ENCODE peak calls at places on chromosomes 12 and 14, in six cellular contexts. One of them, this sample, is unnamed.

GRCh38 chr14:80658155-80658554 is 283.4 kb downstream of the CEP128 start:
- DNase-seq in left cardiac atrium: no peak
- DNase-seq in NCI-H1092: no peak
- DNase-seq in stromal cell of bone marrow: no peak
- DNase-seq in stimulated activated CD8-positive, alpha-beta memory T cell treated with anti-CD3 and anti-CD28 coated beads, Interleukin-15, amount 100 ng/mL, for 4 hours: no peak
- DNase-seq in heart left ventricle: no peak
- DNase-seq in this sample: no peak

GRCh38 chr14:23294734-23295561 is 7.7 kb downstream of the PPP1R3E start:
- DNase-seq in left cardiac atrium: peak
- DNase-seq in NCI-H1092: peak
- DNase-seq in stromal cell of bone marrow: peak
- DNase-seq in stimulated activated CD8-positive, alpha-beta memory T cell treated with anti-CD3 and anti-CD28 coated beads, Interleukin-15, amount 100 ng/mL, for 4 hours: no peak
- DNase-seq in heart left ventricle: peak
- DNase-seq in this sample: no peak

GRCh38 chr12:12333407-12333831 is 16.6 kb downstream of the MANSC1 start:
- DNase-seq in left cardiac atrium: no peak
- DNase-seq in NCI-H1092: peak
- DNase-seq in stromal cell of bone marrow: no peak
- DNase-seq in stimulated activated CD8-positive, alpha-beta memory T cell treated with anti-CD3 and anti-CD28 coated beads, Interleukin-15, amount 100 ng/mL, for 4 hours: no peak
- DNase-seq in heart left ventricle: no peak
- DNase-seq in this sample: no peak

GRCh38 chr12:116222358-116222757 is 55.1 kb downstream of the MED13L start:
- DNase-seq in left cardiac atrium: peak
- DNase-seq in NCI-H1092: peak
- DNase-seq in stromal cell of bone marrow: peak
- DNase-seq in stimulated activated CD8-positive, alpha-beta memory T cell treated with anti-CD3 and anti-CD28 coated beads, Interleukin-15, amount 100 ng/mL, for 4 hours: peak
- DNase-seq in heart left ventricle: peak
- DNase-seq in this sample: peak

GRCh38 chr14:64208261-64208660 is 85.9 kb downstream of the ESR2 start:
- DNase-seq in left cardiac atrium: no peak
- DNase-seq in NCI-H1092: no peak
- DNase-seq in stromal cell of bone marrow: no peak
- DNase-seq in stimulated activated CD8-positive, alpha-beta memory T cell treated with anti-CD3 and anti-CD28 coated beads, Interleukin-15, amount 100 ng/mL, for 4 hours: no peak
- DNase-seq in heart left ventricle: no peak
- DNase-seq in this sample: no peak

GRCh38 chr14:62015945-62016344 is 253.7 kb downstream of the SNAPC1 start:
- DNase-seq in left cardiac atrium: no peak
- DNase-seq in NCI-H1092: peak
- DNase-seq in stromal cell of bone marrow: no peak
- DNase-seq in stimulated activated CD8-positive, alpha-beta memory T cell treated with anti-CD3 and anti-CD28 coated beads, Interleukin-15, amount 100 ng/mL, for 4 hours: no peak
- DNase-seq in heart left ventricle: no peak
- DNase-seq in this sample: no peak

GRCh38 chr14:76812093-76812421 is 625 bp downstream of the ANGEL1 start:
- DNase-seq in left cardiac atrium: no peak
- DNase-seq in NCI-H1092: no peak
- DNase-seq in stromal cell of bone marrow: no peak
- DNase-seq in stimulated activated CD8-positive, alpha-beta memory T cell treated with anti-CD3 and anti-CD28 coated beads, Interleukin-15, amount 100 ng/mL, for 4 hours: no peak
- DNase-seq in heart left ventricle: no peak
- DNase-seq in this sample: no peak

GRCh38 chr14:103517626-103518415 is 4.8 kb downstream of the CKB start:
- DNase-seq in left cardiac atrium: peak
- DNase-seq in NCI-H1092: no peak
- DNase-seq in stromal cell of bone marrow: no peak
- DNase-seq in stimulated activated CD8-positive, alpha-beta memory T cell treated with anti-CD3 and anti-CD28 coated beads, Interleukin-15, amount 100 ng/mL, for 4 hours: no peak
- DNase-seq in heart left ventricle: peak
- DNase-seq in this sample: no peak

GRCh38 chr12:68350753-68351152 is 18.6 kb upstream of the MDM1 start:
- DNase-seq in left cardiac atrium: no peak
- DNase-seq in NCI-H1092: no peak
- DNase-seq in stromal cell of bone marrow: no peak
- DNase-seq in stimulated activated CD8-positive, alpha-beta memory T cell treated with anti-CD3 and anti-CD28 coated beads, Interleukin-15, amount 100 ng/mL, for 4 hours: no peak
- DNase-seq in heart left ventricle: no peak
- DNase-seq in this sample: no peak

GRCh38 chr14:70907996-70908917 is 998 bp downstream of the PCNX1 start:
- DNase-seq in left cardiac atrium: peak
- DNase-seq in NCI-H1092: peak
- DNase-seq in stromal cell of bone marrow: no peak
- DNase-seq in stimulated activated CD8-positive, alpha-beta memory T cell treated with anti-CD3 and anti-CD28 coated beads, Interleukin-15, amount 100 ng/mL, for 4 hours: no peak
- DNase-seq in heart left ventricle: peak
- DNase-seq in this sample: no peak

GRCh38 chr14:30994681-30995620 is 30.5 kb upstream of the AP4S1 start:
- DNase-seq in left cardiac atrium: no peak
- DNase-seq in NCI-H1092: no peak
- DNase-seq in stromal cell of bone marrow: peak
- DNase-seq in stimulated activated CD8-positive, alpha-beta memory T cell treated with anti-CD3 and anti-CD28 coated beads, Interleukin-15, amount 100 ng/mL, for 4 hours: no peak
- DNase-seq in heart left ventricle: no peak
- DNase-seq in this sample: no peak

GRCh38 chr14:68780358-68781160 is 12.3 kb downstream of the ZFP36L1 start:
- DNase-seq in left cardiac atrium: peak
- DNase-seq in NCI-H1092: no peak
- DNase-seq in stromal cell of bone marrow: no peak
- DNase-seq in stimulated activated CD8-positive, alpha-beta memory T cell treated with anti-CD3 and anti-CD28 coated beads, Interleukin-15, amount 100 ng/mL, for 4 hours: no peak
- DNase-seq in heart left ventricle: peak
- DNase-seq in this sample: no peak

GRCh38 chr12:1272132-1272531 is 281.1 kb downstream of the ERC1 start:
- DNase-seq in left cardiac atrium: no peak
- DNase-seq in NCI-H1092: no peak
- DNase-seq in stromal cell of bone marrow: no peak
- DNase-seq in stimulated activated CD8-positive, alpha-beta memory T cell treated with anti-CD3 and anti-CD28 coated beads, Interleukin-15, amount 100 ng/mL, for 4 hours: no peak
- DNase-seq in heart left ventricle: no peak
- DNase-seq in this sample: no peak